ENCODE peak calls at places on chromosomes 16 and 17, in five cellular contexts. J is stimulated activated naive CD8-positive, alpha-beta T cell treated with anti-CD3 and anti-CD28 coated beads, Interleukin-15, amount 100 ng/mL, for 72 hours; A is hypothalamus; W is stimulated activated CD8-positive, alpha-beta memory T cell treated with anti-CD3 and anti-CD28 coated beads, Interleukin-15, amount 100 ng/mL, for 24 hours; C is H7. B is an unnamed sample.

GRCh38 chr16:747978-748746 is 7.4 kb upstream of the CIAO3 start:
- DNase-seq in J (no peak), A (no peak), W (no peak), C (no peak), B (no peak)

GRCh38 chr16:13634253-13634652 is 285.7 kb upstream of the ERCC4 start:
- DNase-seq in J (no peak), A (no peak), W (no peak), C (no peak), B (no peak)

GRCh38 chr16:31219154-31219741 is 2.3 kb upstream of the PYDC1 start:
- DNase-seq in J (no peak), A (no peak), W (no peak), C (peak), B (no peak)

GRCh38 chr17:77210331-77210730 is 69.6 kb downstream of the SEC14L1 start:
- DNase-seq in J (no peak), A (no peak), W (no peak), C (no peak), B (no peak)

GRCh38 chr17:42472709-42473521 is 14.2 kb downstream of the ATP6V0A1 start:
- DNase-seq in J (no peak), A (no peak), W (no peak), C (no peak), B (no peak)

GRCh38 chr16:17476414-17477259 is 5.9 kb upstream of the XYLT1 start:
- DNase-seq in J (no peak), A (no peak), W (no peak), C (peak), B (no peak)

GRCh38 chr16:84367750-84368320 is 503 bp upstream of the ATP2C2 start:
- DNase-seq in J (no peak), A (no peak), W (no peak), C (no peak), B (no peak)

GRCh38 chr16:19649980-19650379 is 68.0 kb downstream of the KNOP1 start:
- DNase-seq in J (no peak), A (no peak), W (no peak), C (no peak), B (no peak)

GRCh38 chr16:20844588-20844987 is 38.3 kb downstream of the REXO5 start:
- DNase-seq in J (no peak), A (no peak), W (no peak), C (no peak), B (no peak)

GRCh38 chr17:72580321-72581127 is 459.7 kb downstream of the SOX9 start:
- DNase-seq in J (no peak), A (peak), W (no peak), C (no peak), B (no peak)

GRCh38 chr17:56815711-56816110 is 18.0 kb downstream of the C17orf67 start:
- DNase-seq in J (no peak), A (no peak), W (no peak), C (no peak), B (no peak)

GRCh38 chr16:60907645-60908044 is 1128.6 kb downstream of the CDH8 start:
- DNase-seq in J (no peak), A (no peak), W (no peak), C (peak), B (no peak)

GRCh38 chr17:74212262-74212912 is 984 bp upstream of the TTYH2 start:
- DNase-seq in J (no peak), A (peak), W (peak), C (peak), B (peak)

GRCh38 chr16:77304883-77305282 is 105.7 kb downstream of the SYCE1L start:
- DNase-seq in J (no peak), A (no peak), W (no peak), C (no peak), B (no peak)

GRCh38 chr17:8789743-8790142 is 9.4 kb downstream of the MFSD6L start:
- DNase-seq in J (no peak), A (no peak), W (no peak), C (peak), B (no peak)

GRCh38 chr17:38761612-38762011 is 9.1 kb downstream of the PSMB3 start:
- DNase-seq in J (peak), A (no peak), W (no peak), C (peak), B (no peak)

GRCh38 chr17:64773836-64774761 is 112.0 kb upstream of the SMURF2 start:
- DNase-seq in J (no peak), A (no peak), W (no peak), C (peak), B (no peak)

GRCh38 chr16:28873543-28874201 is 4.6 kb upstream of the ATP2A1 start:
- DNase-seq in J (peak), A (no peak), W (peak), C (peak), B (no peak)

GRCh38 chr17:62626719-62627218 is 701 bp upstream of the MRC2 start:
- DNase-seq in J (no peak), A (no peak), W (no peak), C (peak), B (no peak)

GRCh38 chr16:57231821-57232350 is 13.2 kb upstream of the ARL2BP start:
- DNase-seq in J (no peak), A (no peak), W (no peak), C (no peak), B (no peak)

GRCh38 chr17:28726396-28726911 is 421 bp upstream of the TLCD1 start:
- DNase-seq in J (peak), A (peak), W (no peak), C (no peak), B (no peak)

GRCh38 chr16:87190288-87191240 is 126.6 kb downstream of the C16orf95 start:
- DNase-seq in J (no peak), A (no peak), W (no peak), C (no peak), B (no peak)

GRCh38 chr17:40610359-40610758 is 37.3 kb downstream of the SMARCE1 start:
- DNase-seq in J (no peak), A (no peak), W (no peak), C (no peak), B (no peak)

GRCh38 chr16:83901101-83901500 is 2.2 kb downstream of the MLYCD start:
- DNase-seq in J (no peak), A (no peak), W (no peak), C (no peak), B (no peak)